ENCODE peak calls at places on chromosomes 12 and 14, in five cellular contexts. J is effector memory CD4-positive, alpha-beta T cell; M is ovary; B is mesenteric fat pad; K is LHCN-M2. I is an unnamed sample.

GRCh38 chr12:3496964-3497363 is 6.0 kb downstream of the PRMT8 start:
- DNase-seq in M (no peak), B (no peak), J (no peak), K (no peak), I (no peak)

GRCh38 chr12:77720258-77720657 is 110.4 kb upstream of the NAV3 start:
- DNase-seq in B (no peak), M (no peak), J (no peak), K (peak), I (no peak)

GRCh38 chr12:94304566-94305061 is 155.1 kb downstream of the CEP83 start:
- DNase-seq in B (no peak), J (no peak), M (no peak), K (no peak), I (no peak)

GRCh38 chr14:60220917-60221316 is 28.1 kb upstream of the PPM1A start:
- DNase-seq in M (no peak), B (no peak), K (no peak), J (no peak), I (no peak)

GRCh38 chr14:52033131-52033642 is 35.7 kb downstream of the NID2 start:
- DNase-seq in J (no peak), B (no peak), M (no peak), K (peak), I (no peak)

GRCh38 chr12:93302331-93303229 is 75.1 kb upstream of the NUDT4 start:
- DNase-seq in B (no peak), J (no peak), K (peak), M (no peak), I (no peak)

GRCh38 chr14:74459289-74459946 is 33.4 kb upstream of the SYNDIG1L start:
- DNase-seq in B (no peak), J (no peak), K (peak), M (no peak), I (no peak)

GRCh38 chr12:100608776-100609175 is 35.3 kb downstream of the GAS2L3 start:
- DNase-seq in J (no peak), K (no peak), M (no peak), B (no peak), I (no peak)

GRCh38 chr12:90831712-90832111 is 123.3 kb downstream of the CCER1 start:
- DNase-seq in M (no peak), K (no peak), B (no peak), J (no peak), I (no peak)

GRCh38 chr12:104859144-104859543 is 98.9 kb downstream of the SLC41A2 start:
- DNase-seq in B (no peak), K (peak), J (no peak), M (no peak), I (no peak)

I was measured in effector CD4-positive, alpha-beta T cell.